ENCODE peak calls at places on chromosomes 5 and 9, in four cellular contexts. S is activated naive CD4-positive, alpha-beta T cell treated with anti-CD3 and anti-CD28 coated beads, Interleukin-2, amount 10 ng/mL, durations not matched to agents 7 days and 5 days; A is stimulated activated CD4-positive, alpha-beta T cell treated with anti-CD3 and anti-CD28 coated beads, Interleukin-4, amount 100 ng/mL, for 4 hours; R is T-cell. C is an unnamed sample.

GRCh38 chr5:33816791-33817190 is 75.0 kb downstream of the ADAMTS12 start:
- DNase-seq in R (no peak), S (no peak), A (no peak), C (no peak)

GRCh38 chr5:91245871-91246270 is 137.2 kb downstream of the ARRDC3 start:
- DNase-seq in R (no peak), S (no peak), A (no peak), C (no peak)

GRCh38 chr9:93239526-93239925 is 55.6 kb downstream of the WNK2 start:
- DNase-seq in A (no peak), S (no peak), R (no peak), C (no peak)

GRCh38 chr5:75130818-75131349 is 78.5 kb upstream of the GCNT4 start:
- DNase-seq in S (no peak), A (no peak), R (no peak), C (no peak)

GRCh38 chr5:143040622-143041021 is 270.4 kb downstream of the ARHGAP26 start:
- DNase-seq in S (no peak), R (no peak), A (no peak), C (peak; percentile 37)

GRCh38 chr5:86737579-86737978 is 119.8 kb downstream of the COX7C start:
- DNase-seq in S (no peak), R (no peak), A (no peak), C (no peak)

GRCh38 chr9:129697956-129698757 is 32.7 kb downstream of the PRRX2 start:
- DNase-seq in S (no peak), A (no peak), R (no peak), C (no peak)

GRCh38 chr5:65062684-65063083 is 294.0 kb downstream of the CWC27 start:
- DNase-seq in S (no peak), R (no peak), A (no peak), C (peak; percentile 20)

GRCh38 chr9:5557606-5558587 is 47.6 kb downstream of the PDCD1LG2 start:
- DNase-seq in A (peak; percentile 35), R (peak; percentile 57), S (peak; percentile 77), C (peak; percentile 83)

GRCh38 chr5:181051841-181052525 is 11.9 kb downstream of the BTNL9 start:
- DNase-seq in S (no peak), A (no peak), R (no peak), C (no peak)

GRCh38 chr5:126016256-126016655 is 407.0 kb upstream of the GRAMD2B start:
- DNase-seq in S (no peak), R (no peak), A (no peak), C (no peak)

GRCh38 chr5:89168766-89169165 is 285.8 kb upstream of the MEF2C start:
- DNase-seq in S (no peak), A (no peak), R (no peak), C (no peak)

GRCh38 chr9:97109194-97109811 is 70.4 kb upstream of the CTSV start:
- DNase-seq in A (peak; percentile 24), S (peak; percentile 64), R (no peak), C (peak; percentile 50)

GRCh38 chr5:665541-665955 is 27.6 kb downstream of the TPPP start:
- DNase-seq in A (no peak), R (no peak), S (no peak), C (no peak)

GRCh38 chr5:90547072-90547536 is 11.5 kb upstream of the ADGRV1 start:
- DNase-seq in R (no peak), A (no peak), S (no peak), C (no peak)

GRCh38 chr5:55172051-55172899 is 702 bp downstream of the CDC20B start:
- DNase-seq in S (peak; percentile 74), A (peak; percentile 60), R (peak; percentile 57), C (peak; percentile 86)

GRCh38 chr5:42555797-42556196 is 132.6 kb downstream of the GHR start:
- DNase-seq in S (no peak), R (no peak), A (no peak), C (no peak)

GRCh38 chr9:129415031-129415953 is 205.6 kb downstream of the C9orf50 start:
- DNase-seq in R (no peak), A (no peak), S (no peak), C (no peak)

GRCh38 chr5:115948013-115948605 is 14.2 kb upstream of the LVRN start:
- DNase-seq in A (no peak), S (no peak), R (no peak), C (peak; percentile 25)

GRCh38 chr5:146066968-146067367 is 38.4 kb downstream of the PLAC8L1 start:
- DNase-seq in A (no peak), S (no peak), R (no peak), C (no peak)

GRCh38 chr5:74054139-74054538 is 428.1 kb downstream of the ARHGEF28 start:
- DNase-seq in S (no peak), R (no peak), A (no peak), C (no peak)

GRCh38 chr9:37034320-37034937 is 361 bp upstream of the PAX5 start:
- DNase-seq in R (no peak), S (peak; percentile 32), A (no peak), C (peak; percentile 67)

GRCh38 chr5:179827684-179828083 is 7.0 kb downstream of the SQSTM1 start:
- DNase-seq in R (no peak), A (peak; percentile 70), S (no peak), C (peak; percentile 93)

C was measured in NB4.